ENCODE peak calls at places on chromosomes 2 and 18, in five cellular contexts. Y is A549, M is H1, A is K562, N is HepG2. Q is an unnamed sample.

GRCh38 chr2:2036686-2037085 is 292.4 kb upstream of the PXDN start:
- DNase-seq in Y (no peak), M (no peak), A (no peak), N (no peak), Q (no peak)

GRCh38 chr2:216287251-216287650 is 85.0 kb downstream of the MARCHF4 start:
- DNase-seq in Y (no peak), M (no peak), A (no peak), N (peak; percentile 67), Q (no peak)

GRCh38 chr2:14907014-14907612 is 274.6 kb downstream of the LRATD1 start:
- DNase-seq in Y (peak; percentile 3), M (no peak), A (peak; percentile 11), N (peak; percentile 13), Q (no peak)

GRCh38 chr2:230871361-230872150 is 6.8 kb downstream of the ITM2C start:
- DNase-seq in Y (no peak), M (no peak), A (no peak), N (no peak), Q (no peak)

GRCh38 chr2:173589604-173590277 is 235.1 kb downstream of the CDCA7 start:
- DNase-seq in Y (no peak), M (no peak), A (no peak), N (no peak), Q (peak; percentile 39)

GRCh38 chr18:4878480-4878879 is 318.6 kb downstream of the AKAIN1 start:
- DNase-seq in Y (no peak), M (no peak), A (no peak), N (no peak), Q (no peak)

GRCh38 chr18:79532690-79533058 is 136.9 kb downstream of the NFATC1 start:
- DNase-seq in Y (no peak), M (no peak), A (no peak), N (no peak), Q (no peak)

GRCh38 chr18:44130365-44130942 is 550.2 kb upstream of the SETBP1 start:
- DNase-seq in Y (peak; percentile 3), M (no peak), A (peak; percentile 8), N (peak; percentile 10), Q (peak; percentile 3)

GRCh38 chr2:22361571-22361970 is 1023.4 kb upstream of the KLHL29 start:
- DNase-seq in Y (no peak), M (no peak), A (no peak), N (no peak), Q (no peak)

GRCh38 chr2:218605438-218605837 is 2.3 kb upstream of the PLCD4 start:
- DNase-seq in Y (no peak), M (no peak), A (no peak), N (no peak), Q (peak; percentile 78)

GRCh38 chr2:239724194-239724849 is 300.8 kb downstream of the NDUFA10 start:
- DNase-seq in Y (no peak), M (no peak), A (no peak), N (no peak), Q (no peak)

GRCh38 chr2:222794585-222795579 is 66.0 kb upstream of the ACSL3 start:
- DNase-seq in Y (no peak), M (no peak), A (peak; percentile 33), N (peak; percentile 50), Q (no peak)

GRCh38 chr2:95012881-95013550 is 12.5 kb upstream of the MAL start:
- DNase-seq in Y (no peak), M (no peak), A (no peak), N (no peak), Q (no peak)

GRCh38 chr2:208570851-208571763 is 164.5 kb downstream of the PTH2R start:
- DNase-seq in Y (peak; percentile 2), M (no peak), A (peak; percentile 57), N (no peak), Q (no peak)

GRCh38 chr2:19801367-19802087 is 100.3 kb downstream of the TTC32 start:
- DNase-seq in Y (peak; percentile 95), M (no peak), A (no peak), N (no peak), Q (peak; percentile 98)

GRCh38 chr2:217277646-217278048 is 417.8 kb upstream of the TNP1 start:
- DNase-seq in Y (peak; percentile 37), M (no peak), A (no peak), N (peak; percentile 11), Q (peak; percentile 100)

GRCh38 chr2:191895195-191895594 is 48.3 kb upstream of the CAVIN2 start:
- DNase-seq in Y (no peak), M (no peak), A (no peak), N (no peak), Q (no peak)

GRCh38 chr2:105087273-105087672 is 49.4 kb downstream of the MRPS9 start:
- DNase-seq in Y (no peak), M (no peak), A (no peak), N (no peak), Q (no peak)

GRCh38 chr18:58135170-58135569 is 91.1 kb downstream of the NEDD4L start:
- DNase-seq in Y (no peak), M (no peak), A (no peak), N (peak; percentile 32), Q (peak; percentile 95)

GRCh38 chr2:203359450-203359849 is 31.3 kb downstream of the ABI2 start:
- DNase-seq in Y (no peak), M (no peak), A (no peak), N (no peak), Q (no peak)

GRCh38 chr2:8743261-8743660 is 61.4 kb downstream of the ID2 start:
- DNase-seq in Y (no peak), M (no peak), A (no peak), N (no peak), Q (peak; percentile 58)

GRCh38 chr2:15995603-15996002 is 55.3 kb downstream of the MYCN start:
- DNase-seq in Y (no peak), M (no peak), A (no peak), N (no peak), Q (no peak)

GRCh38 chr2:238771639-238772038 is 76.2 kb upstream of the TWIST2 start:
- DNase-seq in Y (no peak), M (no peak), A (no peak), N (no peak), Q (no peak)

GRCh38 chr18:24826605-24827004 is 366.2 kb downstream of the HRH4 start:
- DNase-seq in Y (no peak), M (no peak), A (no peak), N (no peak), Q (no peak)
- TF ChIP-seq MAFK in Y (no peak), M (no peak), A (no peak), N (no peak), Q (no peak)

GRCh38 chr18:11906181-11906580 is 1.9 kb downstream of the MPPE1 start:
- DNase-seq in Y (no peak), M (no peak), A (no peak), N (no peak), Q (no peak)

GRCh38 chr18:11906926-11907874 is 917 bp downstream of the MPPE1 start:
- DNase-seq in Y (no peak), M (peak; percentile 50), A (no peak), N (no peak), Q (no peak)

GRCh38 chr18:11909081-11909410 is 929 bp upstream of the MPPE1 start:
- DNase-seq in Y (no peak), M (no peak), A (no peak), N (no peak), Q (peak; percentile 12)

GRCh38 chr18:11909597-11910026 is 1.5 kb upstream of the MPPE1 start:
- DNase-seq in Y (no peak), M (no peak), A (no peak), N (peak; percentile 26), Q (peak; percentile 55)

GRCh38 chr18:11908182-11909080 is at the start of gene MPPE1:
- DNase-seq in Y (peak; percentile 73), M (peak; percentile 90), A (peak; percentile 93), N (peak; percentile 73), Q (peak; percentile 83)
- TF ChIP-seq MAFK in Y (no peak), M (no peak), A (no peak), N (no peak), Q (no peak)

GRCh38 chr2:159322419-159322818 is 35.9 kb upstream of the WDSUB1 start:
- DNase-seq in Y (no peak), M (no peak), A (no peak), N (peak; percentile 19), Q (no peak)

GRCh38 chr2:159326569-159327255 is 40.2 kb upstream of the WDSUB1 start:
- DNase-seq in Y (no peak), M (no peak), A (no peak), N (no peak), Q (peak; percentile 39)
- TF ChIP-seq MAFK in Y (no peak), M (no peak), A (no peak), N (no peak), Q (no peak)

GRCh38 chr2:160165996-160166395 is 34.1 kb downstream of the ITGB6 start:
- DNase-seq in Y (no peak), M (no peak), A (no peak), N (no peak), Q (no peak)
- TF ChIP-seq MAFK in Y (no peak), M (no peak), A (no peak), N (no peak), Q (no peak)

GRCh38 chr2:224904390-224904789 is 137.9 kb downstream of the DOCK10 start:
- DNase-seq in Y (no peak), M (no peak), A (no peak), N (no peak), Q (peak; percentile 68)
- TF ChIP-seq MAFK in Y (no peak), M (no peak), A (no peak), N (no peak), Q (no peak)

DNA sequence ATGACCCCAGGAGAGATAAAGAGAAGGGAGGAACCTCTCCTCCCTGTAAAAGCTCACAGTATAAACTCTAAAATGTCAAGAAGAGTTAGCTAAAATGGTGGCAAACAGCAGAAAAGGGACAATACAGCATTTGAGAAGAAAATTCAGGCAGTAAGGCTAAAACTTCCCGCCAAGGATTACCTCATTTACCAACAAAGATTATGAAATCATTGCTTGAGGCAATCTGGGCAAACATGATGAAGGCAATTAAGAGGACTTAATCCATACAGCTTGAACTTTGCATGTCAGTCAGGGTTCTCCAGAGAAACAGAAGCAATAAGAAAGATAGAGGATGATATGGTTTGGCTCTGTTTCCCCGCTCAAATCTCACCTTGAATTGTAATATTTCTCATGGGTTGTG is 81.4 kb downstream of the CMPK2 start:
- DNase-seq in Y (no peak), M (no peak), A (no peak), N (no peak), Q (no peak)
- TF ChIP-seq MAFK in Y (no peak), M (no peak), A (no peak), N (no peak), Q (no peak)

DNA sequence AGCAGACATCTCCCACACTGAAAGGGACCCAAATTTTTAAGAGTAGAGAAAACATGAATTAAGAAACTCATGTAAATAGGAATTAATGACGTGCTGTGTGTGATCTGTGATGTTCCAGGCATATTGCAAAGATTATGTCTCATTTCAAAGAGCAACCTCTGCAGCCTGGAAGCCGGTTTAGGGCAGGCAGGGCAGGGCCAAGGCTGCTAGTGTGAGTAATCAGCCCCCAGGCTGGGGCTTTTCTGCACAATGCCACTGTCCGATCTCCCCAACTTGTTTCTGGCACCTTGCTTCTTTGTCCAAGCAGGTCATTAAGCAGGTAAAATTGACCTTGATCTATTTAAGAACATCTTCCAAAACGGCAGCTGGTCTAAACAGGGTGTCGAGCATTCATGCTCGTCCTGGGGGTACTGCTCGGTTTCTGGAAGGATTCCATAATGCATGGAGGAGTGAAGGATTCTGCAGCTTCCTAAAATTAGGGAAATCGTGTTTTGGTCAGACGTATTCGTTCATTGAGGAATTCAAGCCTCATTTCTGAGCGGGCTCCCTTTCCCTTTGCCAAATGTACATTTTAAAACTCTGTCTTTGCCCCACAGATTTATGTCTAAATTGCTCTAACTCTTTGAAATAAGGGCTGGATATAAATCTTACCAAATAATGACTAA is 144.1 kb downstream of the BCL11A start:
- DNase-seq in Y (no peak), M (no peak), A (no peak), N (no peak), Q (no peak)
- TF ChIP-seq MAFK in Y (no peak), M (no peak), A (no peak), N (no peak), Q (no peak)

GRCh38 chr18:75219684-75220083 is 9.1 kb downstream of the TSHZ1 start:
- DNase-seq in Y (no peak), M (no peak), A (no peak), N (peak; percentile 7), Q (no peak)
- TF ChIP-seq MAFK in Y (no peak), M (no peak), A (no peak), N (no peak), Q (no peak)